ENCODE peak calls at places on chromosomes 1 and 21, in six cellular contexts. I is coronary artery, M is lower leg skin, C is bronchial epithelial cell, V is epithelial cell of esophagus, J is GM20000. B is an unnamed sample.

GRCh38 chr1:182426442-182427430 is 23.2 kb upstream of the RGSL1 start:
- DNase-seq in V (no peak), C (no peak), I (no peak), M (no peak), J (peak; percentile 74), B (no peak)

GRCh38 chr1:231774719-231775322 is 148.2 kb downstream of the DISC1 start:
- DNase-seq in V (no peak), M (no peak), C (no peak), J (no peak), I (no peak), B (no peak)

GRCh38 chr1:223204424-223204823 is 61.4 kb upstream of the TLR5 start:
- DNase-seq in J (no peak), V (no peak), M (no peak), C (no peak), I (peak; percentile 43), B (no peak)

GRCh38 chr1:117565745-117566455 is 39.9 kb upstream of the TENT5C start:
- DNase-seq in M (peak; percentile 9), J (no peak), I (peak; percentile 67), C (no peak), V (no peak), B (no peak)

GRCh38 chr1:232570007-232570406 is 59.9 kb downstream of the SIPA1L2 start:
- DNase-seq in V (peak; percentile 6), C (no peak), M (no peak), I (no peak), J (no peak), B (no peak)

GRCh38 chr1:94974824-94975223 is 47.9 kb upstream of the CNN3 start:
- DNase-seq in V (peak; percentile 86), J (no peak), C (peak; percentile 86), I (no peak), M (no peak), B (no peak)

GRCh38 chr1:164644774-164645634 is 86.0 kb downstream of the PBX1 start:
- DNase-seq in V (peak; percentile 43), C (peak; percentile 33), I (no peak), J (no peak), M (no peak), B (no peak)

GRCh38 chr21:17915976-17916375 is 96.8 kb upstream of the C21orf91 start:
- DNase-seq in V (no peak), C (no peak), J (no peak), I (no peak), M (no peak), B (no peak)

GRCh38 chr1:3453891-3454810 is at the start of gene ARHGEF16:
- DNase-seq in I (no peak), J (peak; percentile 62), M (no peak), C (peak; percentile 33), V (peak; percentile 63), B (no peak)

GRCh38 chr1:219518168-219518905 is 94.6 kb downstream of the ZC3H11B start:
- DNase-seq in I (no peak), V (peak; percentile 62), J (no peak), M (no peak), C (peak; percentile 75), B (no peak)

GRCh38 chr1:145997156-145998023 is 1.0 kb upstream of the TXNIP start:
- DNase-seq in M (no peak), J (peak; percentile 40), C (no peak), V (no peak), I (no peak), B (peak; percentile 75)

GRCh38 chr1:161133220-161133740 is 813 bp upstream of the DEDD start:
- DNase-seq in C (no peak), J (no peak), V (peak; percentile 38), M (no peak), I (no peak), B (no peak)

GRCh38 chr1:1347663-1348419 is 1.4 kb downstream of the DVL1 start:
- DNase-seq in V (peak; percentile 54), J (no peak), C (no peak), M (no peak), I (no peak), B (no peak)

GRCh38 chr21:21997390-21998333 is 999.5 kb downstream of the NCAM2 start:
- DNase-seq in I (no peak), V (no peak), J (no peak), C (no peak), M (no peak), B (peak; percentile 11)

GRCh38 chr1:165717918-165718515 is 19.7 kb upstream of the ALDH9A1 start:
- DNase-seq in C (peak; percentile 59), M (no peak), V (peak; percentile 68), J (peak; percentile 66), I (no peak), B (peak; percentile 65)

GRCh38 chr1:3625151-3625907 is 514 bp downstream of the TPRG1L start:
- DNase-seq in C (peak; percentile 30), V (peak; percentile 58), M (no peak), J (no peak), I (no peak), B (peak; percentile 37)

GRCh38 chr1:35264861-35265260 is 3.6 kb upstream of the ZMYM4 start:
- DNase-seq in M (peak; percentile 18), I (no peak), C (peak; percentile 40), V (peak; percentile 50), J (no peak), B (no peak)

GRCh38 chr1:71511505-71511904 is 430.7 kb upstream of the ZRANB2 start:
- DNase-seq in J (no peak), M (no peak), C (no peak), V (no peak), I (no peak), B (no peak)

GRCh38 chr1:223143760-223144248 is 756 bp upstream of the TLR5 start:
- DNase-seq in M (no peak), V (no peak), J (peak; percentile 62), I (no peak), C (no peak), B (peak; percentile 58)

GRCh38 chr1:243322326-243322725 is 66.5 kb downstream of the SDCCAG8 start:
- DNase-seq in C (no peak), J (no peak), M (no peak), I (no peak), V (no peak), B (no peak)

GRCh38 chr1:244075247-244075722 is 24.2 kb downstream of the ZBTB18 start:
- DNase-seq in J (no peak), C (no peak), I (no peak), M (no peak), V (no peak), B (no peak)

DNA sequence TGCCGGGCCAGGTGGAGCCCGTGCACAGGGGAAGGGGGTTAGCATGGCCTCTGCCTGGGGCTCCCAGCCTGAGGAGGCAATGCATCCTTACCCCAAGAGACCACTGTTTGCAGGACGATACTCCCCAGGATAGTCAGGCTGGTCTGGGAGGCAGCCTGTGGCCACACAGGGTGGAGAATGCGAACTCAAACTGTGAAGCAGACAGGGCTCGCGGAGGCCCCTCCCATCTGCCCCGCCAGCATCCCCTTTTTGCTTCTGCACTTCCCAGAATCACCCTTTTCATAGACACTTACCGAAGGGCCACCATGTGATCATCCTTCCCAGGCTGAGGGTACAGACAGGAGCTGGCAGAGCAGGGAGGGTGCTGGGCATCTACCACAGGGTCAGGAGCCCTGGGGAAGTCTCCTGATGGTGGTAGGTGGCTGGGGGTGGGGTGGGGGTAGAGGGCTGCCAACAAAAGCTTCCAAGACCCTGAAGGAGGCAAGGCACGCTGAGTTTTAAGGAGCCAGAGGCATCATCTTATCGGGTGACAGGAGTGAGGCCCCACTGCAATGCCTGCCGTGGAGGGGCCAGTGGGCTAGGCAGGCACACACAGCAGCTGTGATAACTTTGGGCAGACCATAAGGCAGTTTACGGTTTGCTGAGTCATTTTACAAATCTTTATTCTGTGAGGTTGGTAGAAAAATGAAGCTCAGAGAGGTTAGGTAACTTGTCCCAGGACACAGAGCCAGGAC is 31.3 kb upstream of the BTG2 start:
- DNase-seq in I (no peak), C (no peak), V (no peak), M (no peak), J (no peak), B (peak; percentile 31)
- TF ChIP-seq CTCF in I (no peak), C (no peak), V (no peak), M (no peak), J (no peak), B (no peak)

GRCh38 chr1:68210829-68211228 is 21.5 kb downstream of the WLS start:
- DNase-seq in M (no peak), V (no peak), I (no peak), C (no peak), J (no peak), B (no peak)

GRCh38 chr1:68210027-68210426 is 22.3 kb downstream of the WLS start:
- DNase-seq in C (no peak), I (no peak), J (no peak), M (no peak), V (no peak), B (no peak)

GRCh38 chr1:68204965-68205630 is 27.2 kb downstream of the WLS start:
- DNase-seq in V (no peak), I (no peak), J (no peak), C (no peak), M (no peak), B (no peak)

GRCh38 chr1:68205794-68206358 is 26.4 kb downstream of the WLS start:
- DNase-seq in M (no peak), C (no peak), J (no peak), I (no peak), V (no peak), B (no peak)

GRCh38 chr1:68207129-68207689 is 25.1 kb downstream of the WLS start:
- DNase-seq in V (peak; percentile 48), C (peak; percentile 66), I (no peak), J (no peak), M (no peak), B (no peak)
- TF ChIP-seq CTCF in V (no peak), C (no peak), I (no peak), J (no peak), M (no peak), B (no peak)

GRCh38 chr1:99745061-99745460 is 21.4 kb downstream of the FRRS1 start:
- DNase-seq in V (no peak), J (no peak), C (no peak), I (no peak), M (no peak), B (no peak)
- TF ChIP-seq CTCF in V (no peak), J (no peak), C (no peak), I (no peak), M (no peak), B (no peak)

GRCh38 chr1:49225464-49225863 is 448.8 kb upstream of the BEND5 start:
- DNase-seq in C (no peak), M (no peak), V (no peak), J (no peak), I (no peak), B (no peak)

GRCh38 chr1:49226758-49227157 is 450.1 kb upstream of the BEND5 start:
- DNase-seq in J (no peak), I (no peak), C (no peak), V (no peak), M (no peak), B (no peak)

GRCh38 chr1:49234988-49235387 is 458.3 kb upstream of the BEND5 start:
- DNase-seq in J (no peak), I (no peak), M (no peak), V (no peak), C (peak; percentile 2), B (no peak)

DNA sequence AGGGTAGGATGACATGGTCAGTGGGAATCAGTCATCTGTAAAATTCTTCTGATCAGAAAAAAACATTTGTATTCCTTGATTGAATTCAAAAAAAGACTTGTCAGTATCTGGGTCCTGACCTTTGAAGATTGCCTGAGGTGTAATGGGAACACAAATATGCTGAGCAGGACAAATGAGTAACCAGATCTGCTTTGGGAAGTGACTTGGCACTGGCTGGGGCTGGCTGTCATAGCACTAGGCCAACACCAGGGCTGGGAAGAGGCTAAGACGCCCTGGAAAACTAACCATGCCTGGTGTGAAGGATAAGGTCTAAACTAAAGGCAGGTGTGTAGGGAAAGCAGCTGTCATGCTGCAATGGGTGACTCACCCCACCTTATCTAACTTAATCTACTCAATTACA is 452.9 kb upstream of the BEND5 start:
- DNase-seq in C (peak; percentile 3), V (peak; percentile 1), J (no peak), M (no peak), I (no peak), B (no peak)
- TF ChIP-seq CTCF in C (no peak), V (peak; percentile 4), J (no peak), M (no peak), I (no peak), B (no peak)